ENCODE peak calls at places on chromosomes 11 and 22, in six cellular contexts. R, K, O, G, H and E are unnamed samples.

GRCh38 chr22:38927033-38927789 is 30.2 kb upstream of the APOBEC3A start:
- DNase-seq in H (peak; percentile 88), R (no peak), G (peak; percentile 88), K (peak; percentile 77), O (peak; percentile 79), E (no peak)

GRCh38 chr11:46376258-46377050 is 5.0 kb upstream of the MDK start:
- DNase-seq in K (no peak), O (no peak), R (no peak), H (no peak), G (no peak), E (no peak)

GRCh38 chr11:69238562-69239319 is 55.2 kb upstream of the MYEOV start:
- DNase-seq in H (no peak), R (no peak), O (no peak), K (no peak), G (no peak), E (no peak)

GRCh38 chr11:10274726-10275125 is 19.3 kb downstream of the SBF2 start:
- DNase-seq in H (no peak), O (no peak), G (no peak), R (no peak), K (no peak), E (no peak)

GRCh38 chr22:21587803-21588611 is 20.5 kb downstream of the UBE2L3 start:
- DNase-seq in H (no peak), R (no peak), G (peak; percentile 22), K (no peak), O (no peak), E (no peak)

GRCh38 chr11:12516387-12517110 is 139.2 kb downstream of the PARVA start:
- DNase-seq in K (no peak), O (no peak), H (no peak), G (no peak), R (no peak), E (no peak)

GRCh38 chr11:2968501-2968900 is 23.6 kb downstream of the NAP1L4 start:
- DNase-seq in O (no peak), R (no peak), H (no peak), G (no peak), K (no peak), E (no peak)

GRCh38 chr22:46769191-46769675 is 6.8 kb downstream of the TBC1D22A start:
- DNase-seq in R (no peak), G (no peak), H (peak; percentile 14), K (no peak), O (no peak), E (no peak)

GRCh38 chr11:35036642-35037041 is 102.3 kb upstream of the CD44 start:
- DNase-seq in R (no peak), K (no peak), H (no peak), G (no peak), O (no peak), E (no peak)

GRCh38 chr11:118621071-118621815 is 13.8 kb downstream of the PHLDB1 start:
- DNase-seq in O (peak; percentile 93), G (peak; percentile 82), H (peak; percentile 82), R (peak; percentile 90), K (peak; percentile 95), E (no peak)

GRCh38 chr11:67453816-67454732 is 1.1 kb upstream of the CABP4 start:
- DNase-seq in O (no peak), G (no peak), R (no peak), K (no peak), H (no peak), E (no peak)

GRCh38 chr11:18065572-18065971 is 19.5 kb upstream of the TPH1 start:
- DNase-seq in H (peak; percentile 20), O (no peak), G (peak; percentile 32), K (no peak), R (no peak), E (no peak)

GRCh38 chr11:81658722-81659121 is 1074.9 kb downstream of the FAM181B start:
- DNase-seq in O (peak; percentile 10), R (peak; percentile 38), K (peak; percentile 65), H (no peak), G (no peak), E (no peak)

GRCh38 chr11:117822522-117823033 is 2.0 kb downstream of the FXYD2 start:
- DNase-seq in K (no peak), G (peak; percentile 4), R (no peak), H (no peak), O (no peak), E (no peak)

GRCh38 chr22:38347944-38348750 is 30.9 kb upstream of the CSNK1E start:
- DNase-seq in K (no peak), G (peak; percentile 32), R (peak; percentile 55), O (no peak), H (peak; percentile 36), E (peak; percentile 38)

GRCh38 chr22:38754247-38755154 is 1.3 kb downstream of the SUN2 start:
- DNase-seq in G (peak; percentile 73), K (peak; percentile 62), H (peak; percentile 75), O (no peak), R (peak; percentile 67), E (no peak)

GRCh38 chr11:28146123-28146751 is 38.0 kb downstream of the METTL15 start:
- DNase-seq in H (no peak), K (peak; percentile 89), G (no peak), O (no peak), R (peak; percentile 79), E (peak; percentile 90)

GRCh38 chr11:95318459-95318858 is 87.5 kb upstream of the SESN3 start:
- DNase-seq in O (peak; percentile 33), G (no peak), K (peak; percentile 14), H (no peak), R (no peak), E (no peak)

GRCh38 chr11:23263466-23263865 is 403.2 kb upstream of the CCDC179 start:
- DNase-seq in H (no peak), O (no peak), K (peak; percentile 0), R (no peak), G (no peak), E (no peak)

DNA sequence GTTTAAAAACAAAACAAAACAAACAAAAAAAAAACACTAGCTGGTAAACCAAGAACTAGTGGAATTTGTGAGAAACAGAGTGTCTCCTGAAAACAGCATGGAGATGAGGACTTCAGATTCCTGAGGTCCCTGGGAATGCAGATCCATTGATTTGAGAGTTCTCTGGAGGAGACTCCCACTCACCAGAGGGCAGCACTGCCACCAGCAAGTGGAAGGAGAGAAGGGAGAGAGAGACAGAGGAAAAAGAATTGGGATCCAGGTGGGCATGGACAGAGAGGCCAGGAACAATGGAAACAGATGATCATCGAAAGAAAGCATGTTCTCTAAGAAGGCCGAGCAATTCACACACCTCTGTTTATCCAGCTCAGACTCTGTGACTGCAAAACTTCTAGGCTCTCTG is 31.8 kb downstream of the ETS1 start:
- DNase-seq in R (peak; percentile 54), G (no peak), O (no peak), H (peak; percentile 40), K (peak; percentile 24), E (no peak)
- TF ChIP-seq CTCF in R (peak; percentile 77), G (peak; percentile 19), O (peak; percentile 45), H (no peak), K (peak; percentile 46), E (peak; percentile 30)

GRCh38 chr22:27895600-27895999 is 23.5 kb downstream of the PITPNB start:
- DNase-seq in H (no peak), O (no peak), K (no peak), G (no peak), R (no peak), E (no peak)

GRCh38 chr22:27896251-27896650 is 22.8 kb downstream of the PITPNB start:
- DNase-seq in O (no peak), G (peak; percentile 30), K (no peak), H (no peak), R (no peak), E (no peak)

GRCh38 chr22:27892811-27893210 is 26.2 kb downstream of the PITPNB start:
- DNase-seq in R (no peak), K (no peak), H (no peak), G (no peak), O (no peak), E (no peak)

GRCh38 chr22:27888310-27888709 is 30.7 kb downstream of the PITPNB start:
- DNase-seq in R (no peak), K (no peak), O (no peak), G (no peak), H (no peak), E (no peak)

GRCh38 chr22:27892064-27892463 is 27.0 kb downstream of the PITPNB start:
- DNase-seq in R (no peak), K (no peak), G (no peak), O (no peak), H (no peak), E (no peak)
- H3K36me3 ChIP-seq in R (peaks cover 42% of the 10 kb centered on the region), K (peaks cover 70% of the 10 kb centered on the region), G (no peaks in the 10 kb centered on the region), O (peaks cover 83% of the 10 kb centered on the region), H (peaks cover 6% of the 10 kb centered on the region), E (peaks cover 1% of the 10 kb centered on the region)

GRCh38 chr11:100682247-100682969 is 4.7 kb upstream of the ARHGAP42 start:
- DNase-seq in G (no peak), K (peak; percentile 59), R (peak; percentile 78), O (no peak), H (no peak), E (no peak)
- TF ChIP-seq CTCF in G (peak; percentile 35), K (peak; percentile 71), R (peak; percentile 75), O (peak; percentile 63), H (no peak), E (peak; percentile 41)

GRCh38 chr22:19498154-19498865 is 18.6 kb downstream of the CDC45 start:
- DNase-seq in O (no peak), R (no peak), H (no peak), G (no peak), K (no peak), E (no peak)
- H3K36me3 ChIP-seq in O (peaks cover 3% of the 10 kb centered on the region), R (peaks cover 15% of the 10 kb centered on the region), H (no peaks in the 10 kb centered on the region), G (no peaks in the 10 kb centered on the region), K (peaks cover 49% of the 10 kb centered on the region), E (no peaks in the 10 kb centered on the region)

DNA sequence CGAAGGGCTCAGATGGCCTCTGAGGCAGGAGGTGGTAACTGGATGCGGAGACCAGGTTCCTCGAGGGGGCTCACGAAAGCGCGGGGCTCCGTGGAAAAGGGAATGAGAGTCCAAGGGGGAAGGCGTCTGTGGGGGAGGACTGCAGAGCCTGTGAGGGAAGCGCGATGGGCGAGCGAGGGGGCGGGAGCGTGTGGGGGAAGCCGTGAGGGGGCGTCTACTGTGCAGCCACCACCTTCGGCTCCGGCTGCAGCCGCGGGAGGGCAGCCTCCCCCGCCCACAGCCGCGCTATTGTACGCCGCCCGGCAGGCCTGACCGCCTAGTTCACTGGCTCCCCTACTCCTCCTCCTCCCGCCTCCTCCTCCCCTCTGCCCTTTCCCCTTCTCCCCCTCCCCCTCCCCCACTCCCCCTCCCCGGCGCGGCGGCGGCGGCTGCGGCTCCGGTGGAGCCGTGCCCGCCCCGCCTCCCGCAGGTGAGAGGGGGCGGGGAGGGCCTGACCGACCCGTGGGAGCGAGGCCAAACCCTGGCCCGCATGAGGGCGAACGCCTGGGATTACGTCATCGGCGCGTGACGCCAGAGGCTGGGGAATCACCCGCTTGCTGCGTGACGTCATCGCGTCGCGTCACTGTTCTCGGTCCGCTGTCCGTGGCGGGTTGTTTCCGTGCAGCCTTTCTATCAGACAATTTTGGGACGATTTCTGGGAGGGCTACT is at the start of gene PAK1:
- DNase-seq in H (peak; percentile 92), K (peak; percentile 89), O (peak; percentile 94), G (peak; percentile 96), R (peak; percentile 69), E (peak; percentile 45)
- TF ChIP-seq CTCF in H (no peak), K (peak; percentile 35), O (peak; percentile 31), G (no peak), R (peak; percentile 29), E (peak; percentile 26)